ENCODE peak calls at places on chromosomes 11 and 22, in nine cellular contexts. One of them, this sample, is unnamed. For H3K27me3 and H3K36me3, the result is how much of the 10 kb centered on the place peaks cover.

GRCh38 chr11:47572715-47573255 is 6.0 kb downstream of the KBTBD4 start:
- DNase-seq in right lobe of liver: peak
- DNase-seq in PC-9: no peak
- DNase-seq in CD8-positive, alpha-beta memory T cell: no peak
- DNase-seq in H1: no peak
- DNase-seq in BE2C: peak
- DNase-seq in endodermal cell: no peak
- DNase-seq in effector memory CD4-positive, alpha-beta T cell: no peak
- DNase-seq in uterus: no peak
- DNase-seq in this sample: no peak

GRCh38 chr11:123577081-123577598 is 77.3 kb downstream of the SCN3B start:
- DNase-seq in effector memory CD4-positive, alpha-beta T cell: peak
- DNase-seq in H1: peak
- DNase-seq in right lobe of liver: peak
- DNase-seq in BE2C: peak
- DNase-seq in PC-9: no peak
- DNase-seq in uterus: peak
- DNase-seq in CD8-positive, alpha-beta memory T cell: peak
- DNase-seq in endodermal cell: peak
- DNase-seq in this sample: peak

GRCh38 chr11:75627879-75628668 is 40.8 kb downstream of the MAP6 start:
- DNase-seq in PC-9: no peak
- DNase-seq in uterus: no peak
- DNase-seq in effector memory CD4-positive, alpha-beta T cell: no peak
- DNase-seq in BE2C: peak
- DNase-seq in endodermal cell: peak
- DNase-seq in H1: no peak
- DNase-seq in right lobe of liver: no peak
- DNase-seq in CD8-positive, alpha-beta memory T cell: no peak
- DNase-seq in this sample: peak

GRCh38 chr11:102085864-102086551 is 24.2 kb upstream of the YAP1 start:
- DNase-seq in PC-9: peak
- DNase-seq in BE2C: no peak
- DNase-seq in effector memory CD4-positive, alpha-beta T cell: no peak
- DNase-seq in H1: no peak
- DNase-seq in uterus: no peak
- DNase-seq in CD8-positive, alpha-beta memory T cell: no peak
- DNase-seq in endodermal cell: no peak
- DNase-seq in right lobe of liver: no peak
- DNase-seq in this sample: no peak

GRCh38 chr22:41341990-41342389 is 39.8 kb upstream of the TEF start:
- DNase-seq in effector memory CD4-positive, alpha-beta T cell: no peak
- DNase-seq in PC-9: no peak
- DNase-seq in endodermal cell: no peak
- DNase-seq in BE2C: no peak
- DNase-seq in uterus: no peak
- DNase-seq in right lobe of liver: no peak
- DNase-seq in CD8-positive, alpha-beta memory T cell: no peak
- DNase-seq in H1: no peak
- DNase-seq in this sample: no peak

GRCh38 chr22:44567846-44568493 is 69.9 kb upstream of the RTL6 start:
- DNase-seq in H1: no peak
- DNase-seq in effector memory CD4-positive, alpha-beta T cell: peak
- DNase-seq in PC-9: no peak
- DNase-seq in right lobe of liver: peak
- DNase-seq in CD8-positive, alpha-beta memory T cell: peak
- DNase-seq in endodermal cell: peak
- DNase-seq in BE2C: peak
- DNase-seq in uterus: no peak
- DNase-seq in this sample: no peak

GRCh38 chr22:32665676-32666075 is 135.8 kb upstream of the TIMP3 start:
- DNase-seq in PC-9: peak
- DNase-seq in BE2C: no peak
- DNase-seq in right lobe of liver: no peak
- DNase-seq in uterus: no peak
- DNase-seq in CD8-positive, alpha-beta memory T cell: no peak
- DNase-seq in endodermal cell: no peak
- DNase-seq in H1: no peak
- DNase-seq in effector memory CD4-positive, alpha-beta T cell: no peak
- DNase-seq in this sample: no peak

GRCh38 chr11:79503028-79503427 is 62.2 kb upstream of the TENM4 start:
- DNase-seq in PC-9: no peak
- DNase-seq in uterus: no peak
- DNase-seq in effector memory CD4-positive, alpha-beta T cell: no peak
- DNase-seq in H1: no peak
- DNase-seq in right lobe of liver: no peak
- DNase-seq in CD8-positive, alpha-beta memory T cell: no peak
- DNase-seq in endodermal cell: peak
- DNase-seq in BE2C: no peak
- DNase-seq in this sample: no peak

GRCh38 chr11:118334746-118335145 is 7.8 kb downstream of the CD3D start:
- DNase-seq in uterus: no peak
- DNase-seq in H1: no peak
- DNase-seq in CD8-positive, alpha-beta memory T cell: no peak
- DNase-seq in endodermal cell: no peak
- DNase-seq in BE2C: no peak
- DNase-seq in PC-9: no peak
- DNase-seq in effector memory CD4-positive, alpha-beta T cell: no peak
- DNase-seq in right lobe of liver: no peak
- DNase-seq in this sample: no peak

GRCh38 chr11:61598886-61599868 is 18.3 kb upstream of the SYT7 start:
- DNase-seq in CD8-positive, alpha-beta memory T cell: no peak
- DNase-seq in H1: peak
- DNase-seq in effector memory CD4-positive, alpha-beta T cell: no peak
- DNase-seq in BE2C: peak
- DNase-seq in uterus: peak
- DNase-seq in right lobe of liver: no peak
- DNase-seq in PC-9: no peak
- DNase-seq in endodermal cell: peak
- DNase-seq in this sample: peak

GRCh38 chr11:47914743-47915142 is 65.6 kb upstream of the PTPRJ start:
- DNase-seq in CD8-positive, alpha-beta memory T cell: no peak
- DNase-seq in BE2C: peak
- DNase-seq in effector memory CD4-positive, alpha-beta T cell: no peak
- DNase-seq in uterus: no peak
- DNase-seq in endodermal cell: no peak
- DNase-seq in PC-9: no peak
- DNase-seq in H1: no peak
- DNase-seq in right lobe of liver: no peak
- DNase-seq in this sample: no peak

GRCh38 chr22:26671317-26672059 is 14.1 kb downstream of the MIAT start:
- DNase-seq in endodermal cell: no peak
- DNase-seq in PC-9: no peak
- DNase-seq in BE2C: no peak
- DNase-seq in right lobe of liver: peak
- DNase-seq in effector memory CD4-positive, alpha-beta T cell: peak
- DNase-seq in H1: no peak
- DNase-seq in uterus: peak
- DNase-seq in CD8-positive, alpha-beta memory T cell: peak
- DNase-seq in this sample: peak

GRCh38 chr22:40332319-40332781 is 13.9 kb upstream of the ADSL start:
- DNase-seq in CD8-positive, alpha-beta memory T cell: peak
- DNase-seq in H1: no peak
- DNase-seq in endodermal cell: peak
- DNase-seq in uterus: no peak
- DNase-seq in right lobe of liver: no peak
- DNase-seq in PC-9: no peak
- DNase-seq in effector memory CD4-positive, alpha-beta T cell: no peak
- DNase-seq in BE2C: no peak
- DNase-seq in this sample: peak

GRCh38 chr11:122751298-122752070 is 86.8 kb upstream of the CRTAM start:
- DNase-seq in effector memory CD4-positive, alpha-beta T cell: no peak
- DNase-seq in endodermal cell: no peak
- DNase-seq in BE2C: peak
- DNase-seq in right lobe of liver: no peak
- DNase-seq in uterus: no peak
- DNase-seq in CD8-positive, alpha-beta memory T cell: no peak
- DNase-seq in H1: no peak
- DNase-seq in PC-9: no peak
- DNase-seq in this sample: no peak

GRCh38 chr11:24635588-24636290 is 138.9 kb downstream of the LUZP2 start:
- DNase-seq in H1: no peak
- DNase-seq in BE2C: no peak
- DNase-seq in PC-9: peak
- DNase-seq in CD8-positive, alpha-beta memory T cell: no peak
- DNase-seq in endodermal cell: no peak
- DNase-seq in uterus: no peak
- DNase-seq in right lobe of liver: no peak
- DNase-seq in effector memory CD4-positive, alpha-beta T cell: no peak
- DNase-seq in this sample: no peak

GRCh38 chr11:123221074-123221473 is 26.0 kb upstream of the CLMP start:
- DNase-seq in PC-9: no peak
- DNase-seq in right lobe of liver: no peak
- DNase-seq in endodermal cell: no peak
- DNase-seq in CD8-positive, alpha-beta memory T cell: no peak
- DNase-seq in uterus: no peak
- DNase-seq in H1: no peak
- DNase-seq in BE2C: no peak
- DNase-seq in effector memory CD4-positive, alpha-beta T cell: no peak
- DNase-seq in this sample: no peak

GRCh38 chr11:123184531-123184930 is 10.5 kb downstream of the CLMP start:
- DNase-seq in CD8-positive, alpha-beta memory T cell: no peak
- DNase-seq in endodermal cell: no peak
- DNase-seq in uterus: no peak
- DNase-seq in BE2C: no peak
- DNase-seq in PC-9: no peak
- DNase-seq in right lobe of liver: no peak
- DNase-seq in effector memory CD4-positive, alpha-beta T cell: no peak
- DNase-seq in H1: no peak
- DNase-seq in this sample: no peak

GRCh38 chr11:46759196-46759595 is 40.2 kb downstream of the F2 start:
- DNase-seq in effector memory CD4-positive, alpha-beta T cell: no peak
- DNase-seq in PC-9: no peak
- DNase-seq in right lobe of liver: no peak
- DNase-seq in endodermal cell: no peak
- DNase-seq in uterus: no peak
- DNase-seq in H1: no peak
- DNase-seq in CD8-positive, alpha-beta memory T cell: no peak
- DNase-seq in BE2C: no peak
- DNase-seq in this sample: no peak

GRCh38 chr11:107413352-107413751 is 44.3 kb downstream of the CWF19L2 start:
- DNase-seq in H1: no peak
- DNase-seq in PC-9: no peak
- DNase-seq in BE2C: no peak
- DNase-seq in right lobe of liver: no peak
- DNase-seq in CD8-positive, alpha-beta memory T cell: no peak
- DNase-seq in effector memory CD4-positive, alpha-beta T cell: no peak
- DNase-seq in endodermal cell: no peak
- DNase-seq in uterus: no peak
- DNase-seq in this sample: no peak
- H3K27me3 ChIP-seq in H1: under half
- H3K27me3 ChIP-seq in PC-9: under half
- H3K27me3 ChIP-seq in BE2C: under half
- H3K27me3 ChIP-seq in right lobe of liver: under half
- H3K27me3 ChIP-seq in CD8-positive, alpha-beta memory T cell: under half
- H3K27me3 ChIP-seq in effector memory CD4-positive, alpha-beta T cell: under half
- H3K27me3 ChIP-seq in endodermal cell: under half
- H3K27me3 ChIP-seq in uterus: under half
- H3K27me3 ChIP-seq in this sample: under half

GRCh38 chr11:66243816-66244215 is 24.6 kb upstream of the RAB1B start:
- DNase-seq in H1: no peak
- DNase-seq in PC-9: no peak
- DNase-seq in endodermal cell: no peak
- DNase-seq in CD8-positive, alpha-beta memory T cell: no peak
- DNase-seq in effector memory CD4-positive, alpha-beta T cell: no peak
- DNase-seq in uterus: no peak
- DNase-seq in BE2C: no peak
- DNase-seq in right lobe of liver: no peak
- DNase-seq in this sample: no peak
- H3K4me3 ChIP-seq in H1: no peak
- H3K4me3 ChIP-seq in PC-9: no peak
- H3K4me3 ChIP-seq in endodermal cell: no peak
- H3K4me3 ChIP-seq in CD8-positive, alpha-beta memory T cell: no peak
- H3K4me3 ChIP-seq in effector memory CD4-positive, alpha-beta T cell: no peak
- H3K4me3 ChIP-seq in uterus: no peak
- H3K4me3 ChIP-seq in BE2C: no peak
- H3K4me3 ChIP-seq in right lobe of liver: no peak
- H3K4me3 ChIP-seq in this sample: no peak

DNA sequence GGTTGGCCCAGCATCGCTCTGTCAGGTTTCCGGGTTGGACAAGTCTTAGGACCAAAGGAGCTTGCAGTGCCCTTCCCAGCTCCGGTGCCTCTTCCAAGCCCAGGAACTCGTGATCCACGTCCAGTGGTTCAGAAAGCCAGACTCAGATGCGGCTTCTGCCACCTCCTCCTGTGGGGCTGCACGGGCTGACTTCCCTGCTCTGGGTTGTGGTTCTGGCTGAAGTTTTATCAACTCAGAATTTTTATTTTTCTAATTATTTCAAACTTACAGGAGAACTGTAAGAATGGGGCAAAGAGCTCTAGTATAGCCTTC is 85.0 kb downstream of the BCR start:
- DNase-seq in CD8-positive, alpha-beta memory T cell: no peak
- DNase-seq in H1: no peak
- DNase-seq in uterus: no peak
- DNase-seq in endodermal cell: no peak
- DNase-seq in right lobe of liver: no peak
- DNase-seq in PC-9: no peak
- DNase-seq in effector memory CD4-positive, alpha-beta T cell: no peak
- DNase-seq in BE2C: no peak
- DNase-seq in this sample: no peak
- H3K36me3 ChIP-seq in CD8-positive, alpha-beta memory T cell: under half
- H3K36me3 ChIP-seq in H1: under half
- H3K36me3 ChIP-seq in uterus: under half
- H3K36me3 ChIP-seq in endodermal cell: half or more
- H3K36me3 ChIP-seq in right lobe of liver: under half
- H3K36me3 ChIP-seq in PC-9: under half
- H3K36me3 ChIP-seq in effector memory CD4-positive, alpha-beta T cell: half or more
- H3K36me3 ChIP-seq in BE2C: under half
- H3K36me3 ChIP-seq in this sample: under half

GRCh38 chr22:50088096-50088495 is 1.7 kb upstream of the MOV10L1 start:
- DNase-seq in right lobe of liver: no peak
- DNase-seq in endodermal cell: no peak
- DNase-seq in H1: no peak
- DNase-seq in effector memory CD4-positive, alpha-beta T cell: no peak
- DNase-seq in CD8-positive, alpha-beta memory T cell: no peak
- DNase-seq in uterus: no peak
- DNase-seq in BE2C: no peak
- DNase-seq in PC-9: no peak
- DNase-seq in this sample: no peak

GRCh38 chr22:50089231-50090140 is at the start of gene MOV10L1:
- DNase-seq in CD8-positive, alpha-beta memory T cell: peak
- DNase-seq in endodermal cell: peak
- DNase-seq in uterus: no peak
- DNase-seq in BE2C: no peak
- DNase-seq in effector memory CD4-positive, alpha-beta T cell: peak
- DNase-seq in right lobe of liver: no peak
- DNase-seq in PC-9: no peak
- DNase-seq in H1: no peak
- DNase-seq in this sample: peak

GRCh38 chr22:50090141-50090714 is 422 bp downstream of the MOV10L1 start:
- DNase-seq in right lobe of liver: no peak
- DNase-seq in H1: no peak
- DNase-seq in BE2C: no peak
- DNase-seq in effector memory CD4-positive, alpha-beta T cell: no peak
- DNase-seq in uterus: no peak
- DNase-seq in PC-9: no peak
- DNase-seq in endodermal cell: no peak
- DNase-seq in CD8-positive, alpha-beta memory T cell: no peak
- DNase-seq in this sample: peak

GRCh38 chr22:50091092-50091491 is 1.3 kb downstream of the MOV10L1 start:
- DNase-seq in CD8-positive, alpha-beta memory T cell: no peak
- DNase-seq in PC-9: no peak
- DNase-seq in effector memory CD4-positive, alpha-beta T cell: no peak
- DNase-seq in uterus: no peak
- DNase-seq in right lobe of liver: no peak
- DNase-seq in endodermal cell: no peak
- DNase-seq in H1: no peak
- DNase-seq in BE2C: no peak
- DNase-seq in this sample: no peak

GRCh38 chr22:50092342-50092741 is 2.5 kb downstream of the MOV10L1 start:
- DNase-seq in effector memory CD4-positive, alpha-beta T cell: no peak
- DNase-seq in uterus: no peak
- DNase-seq in CD8-positive, alpha-beta memory T cell: no peak
- DNase-seq in endodermal cell: no peak
- DNase-seq in PC-9: no peak
- DNase-seq in H1: no peak
- DNase-seq in BE2C: no peak
- DNase-seq in right lobe of liver: no peak
- DNase-seq in this sample: no peak
- H3K27me3 ChIP-seq in effector memory CD4-positive, alpha-beta T cell: under half
- H3K27me3 ChIP-seq in uterus: under half
- H3K27me3 ChIP-seq in CD8-positive, alpha-beta memory T cell: under half
- H3K27me3 ChIP-seq in endodermal cell: under half
- H3K27me3 ChIP-seq in PC-9: half or more
- H3K27me3 ChIP-seq in H1: under half
- H3K27me3 ChIP-seq in BE2C: under half
- H3K27me3 ChIP-seq in right lobe of liver: under half
- H3K27me3 ChIP-seq in this sample: under half

This sample was measured in H7.